ENCODE peak calls at places on chromosomes 1 and 21, in seven cellular contexts. C is mammary epithelial cell, I is adipocyte, Z is MM.1S, H is GM12878, F is neuronal stem cell, G is fibroblast of lung. V is an unnamed sample.

GRCh38 chr1:93629101-93630059 is 52.3 kb downstream of the BCAR3 start:
- DNase-seq in C (peak), I (peak), Z (peak), H (peak), F (peak), G (peak), V (no peak)

GRCh38 chr1:85661767-85662166 is 46.5 kb downstream of the ZNHIT6 start:
- DNase-seq in C (no peak), I (no peak), Z (no peak), H (no peak), F (no peak), G (no peak), V (no peak)

GRCh38 chr1:13783551-13783950 is 83.6 kb downstream of the PRDM2 start:
- DNase-seq in C (no peak), I (no peak), Z (no peak), H (no peak), F (no peak), G (no peak), V (no peak)

GRCh38 chr21:46048926-46049889 is 48.7 kb upstream of the COL6A2 start:
- DNase-seq in C (peak), I (peak), Z (no peak), H (no peak), F (no peak), G (peak), V (peak)

GRCh38 chr1:52601519-52601918 is 652 bp upstream of the GPX7 start:
- DNase-seq in C (no peak), I (no peak), Z (no peak), H (no peak), F (no peak), G (no peak), V (no peak)

GRCh38 chr1:89640440-89640839 is 7.5 kb downstream of the LRRC8C start:
- DNase-seq in C (no peak), I (no peak), Z (no peak), H (no peak), F (no peak), G (no peak), V (no peak)

GRCh38 chr21:45950740-45951515 is 30.6 kb upstream of the COL6A1 start:
- DNase-seq in C (peak), I (peak), Z (no peak), H (no peak), F (no peak), G (peak), V (no peak)

GRCh38 chr1:245715291-245715701 is 560.5 kb downstream of the KIF26B start:
- DNase-seq in C (peak), I (no peak), Z (no peak), H (no peak), F (no peak), G (no peak), V (no peak)

GRCh38 chr1:65209005-65209885 is 61.2 kb downstream of the AK4 start:
- DNase-seq in C (peak), I (peak), Z (no peak), H (no peak), F (no peak), G (peak), V (no peak)

GRCh38 chr1:12475947-12476346 is 142.1 kb downstream of the DHRS3 start:
- DNase-seq in C (no peak), I (no peak), Z (no peak), H (no peak), F (no peak), G (peak), V (no peak)

GRCh38 chr1:245605480-245606156 is 450.8 kb downstream of the KIF26B start:
- DNase-seq in C (peak), I (peak), Z (no peak), H (no peak), F (no peak), G (peak), V (no peak)

GRCh38 chr1:6454856-6455751 is 10.9 kb downstream of the TNFRSF25 start:
- DNase-seq in C (no peak), I (peak), Z (no peak), H (no peak), F (no peak), G (no peak), V (no peak)

GRCh38 chr1:54869173-54869851 is 17.7 kb downstream of the DHCR24 start:
- DNase-seq in C (no peak), I (no peak), Z (no peak), H (no peak), F (no peak), G (no peak), V (no peak)

GRCh38 chr1:2025491-2025981 is 6.4 kb downstream of the GABRD start:
- DNase-seq in C (no peak), I (no peak), Z (no peak), H (no peak), F (no peak), G (no peak), V (no peak)

GRCh38 chr1:91891486-91891885 is 5.5 kb upstream of the TGFBR3 start:
- DNase-seq in C (no peak), I (peak), Z (no peak), H (no peak), F (no peak), G (peak), V (no peak)

GRCh38 chr1:101257500-101258325 is 20.9 kb downstream of the S1PR1 start:
- DNase-seq in C (peak), I (no peak), Z (peak), H (peak), F (no peak), G (no peak), V (no peak)

GRCh38 chr1:65357291-65357960 is 48.1 kb downstream of the DNAJC6 start:
- DNase-seq in C (no peak), I (no peak), Z (no peak), H (no peak), F (no peak), G (no peak), V (no peak)

GRCh38 chr1:229272164-229273158 is 1.6 kb downstream of the RAB4A start:
- DNase-seq in C (no peak), I (peak), Z (no peak), H (no peak), F (no peak), G (no peak), V (no peak)

GRCh38 chr1:177858222-177858894 is 111.5 kb downstream of the SEC16B start:
- DNase-seq in C (no peak), I (peak), Z (no peak), H (no peak), F (no peak), G (peak), V (no peak)

GRCh38 chr1:156060937-156061636 is at the start of gene RAB25:
- DNase-seq in C (peak), I (no peak), Z (no peak), H (no peak), F (no peak), G (no peak), V (peak)

GRCh38 chr1:63322944-63323865 is 838 bp downstream of the FOXD3 start:
- DNase-seq in C (peak), I (no peak), Z (no peak), H (no peak), F (peak), G (peak), V (no peak)

GRCh38 chr1:205325334-205325884 is 3.9 kb upstream of the NUAK2 start:
- DNase-seq in C (peak), I (peak), Z (peak), H (peak), F (peak), G (peak), V (no peak)

GRCh38 chr1:44310006-44310405 is 45.1 kb downstream of the ERI3 start:
- DNase-seq in C (no peak), I (no peak), Z (no peak), H (no peak), F (no peak), G (no peak), V (no peak)

GRCh38 chr1:44303532-44303931 is 51.5 kb downstream of the ERI3 start:
- DNase-seq in C (no peak), I (no peak), Z (no peak), H (no peak), F (no peak), G (no peak), V (no peak)

GRCh38 chr1:44302557-44302956 is 52.5 kb downstream of the ERI3 start:
- DNase-seq in C (no peak), I (no peak), Z (no peak), H (no peak), F (no peak), G (no peak), V (no peak)

GRCh38 chr1:44300882-44301281 is 54.2 kb downstream of the ERI3 start:
- DNase-seq in C (no peak), I (no peak), Z (no peak), H (no peak), F (peak), G (no peak), V (no peak)

GRCh38 chr1:44305962-44306422 is 49.1 kb downstream of the ERI3 start:
- DNase-seq in C (no peak), I (no peak), Z (peak), H (no peak), F (no peak), G (no peak), V (no peak)
- H3K9ac ChIP-seq in C (no peak), I (no peak), Z (no peak), H (no peak), F (no peak), G (no peak), V (no peak)

DNA sequence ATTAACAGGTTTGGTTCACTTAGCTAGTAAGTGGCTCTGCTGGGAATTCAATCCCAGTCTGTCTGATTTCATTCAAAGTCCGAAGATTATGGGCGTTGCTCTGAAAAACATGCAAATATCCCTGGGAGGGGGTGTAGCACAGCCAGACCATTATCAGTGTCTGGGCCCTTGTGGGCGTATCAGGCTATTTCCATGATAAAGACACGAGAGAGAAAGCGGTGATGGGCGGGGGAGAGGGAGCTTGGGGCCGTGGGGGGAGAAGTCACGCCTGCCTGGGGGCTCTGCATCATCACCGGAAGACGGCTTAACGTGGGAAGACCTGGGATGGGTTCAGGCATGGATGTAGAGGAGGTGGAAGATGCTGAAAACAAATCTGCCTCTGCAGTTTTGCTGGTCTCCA is 25.8 kb downstream of the IL6R start:
- DNase-seq in C (peak), I (no peak), Z (no peak), H (no peak), F (no peak), G (no peak), V (no peak)
- H3K9ac ChIP-seq in C (peak), I (no peak), Z (no peak), H (no peak), F (no peak), G (peak), V (peak)

GRCh38 chr1:203481186-203481585 is 5.6 kb downstream of the PRELP start:
- DNase-seq in C (no peak), I (peak), Z (no peak), H (no peak), F (no peak), G (peak), V (no peak)

GRCh38 chr1:203488539-203488938 is 5.4 kb upstream of the OPTC start:
- DNase-seq in C (no peak), I (no peak), Z (no peak), H (no peak), F (no peak), G (no peak), V (no peak)

GRCh38 chr1:203491664-203492485 is 2.1 kb upstream of the OPTC start:
- DNase-seq in C (no peak), I (no peak), Z (no peak), H (no peak), F (no peak), G (no peak), V (no peak)

GRCh38 chr1:203490607-203491006 is 3.3 kb upstream of the OPTC start:
- DNase-seq in C (no peak), I (no peak), Z (no peak), H (no peak), F (no peak), G (no peak), V (no peak)

GRCh38 chr1:203486618-203487370 is 7.2 kb upstream of the OPTC start:
- DNase-seq in C (no peak), I (no peak), Z (no peak), H (no peak), F (no peak), G (peak), V (no peak)
- H3K9ac ChIP-seq in C (no peak), I (peak), Z (peak), H (no peak), F (peak), G (peak), V (no peak)

DNA sequence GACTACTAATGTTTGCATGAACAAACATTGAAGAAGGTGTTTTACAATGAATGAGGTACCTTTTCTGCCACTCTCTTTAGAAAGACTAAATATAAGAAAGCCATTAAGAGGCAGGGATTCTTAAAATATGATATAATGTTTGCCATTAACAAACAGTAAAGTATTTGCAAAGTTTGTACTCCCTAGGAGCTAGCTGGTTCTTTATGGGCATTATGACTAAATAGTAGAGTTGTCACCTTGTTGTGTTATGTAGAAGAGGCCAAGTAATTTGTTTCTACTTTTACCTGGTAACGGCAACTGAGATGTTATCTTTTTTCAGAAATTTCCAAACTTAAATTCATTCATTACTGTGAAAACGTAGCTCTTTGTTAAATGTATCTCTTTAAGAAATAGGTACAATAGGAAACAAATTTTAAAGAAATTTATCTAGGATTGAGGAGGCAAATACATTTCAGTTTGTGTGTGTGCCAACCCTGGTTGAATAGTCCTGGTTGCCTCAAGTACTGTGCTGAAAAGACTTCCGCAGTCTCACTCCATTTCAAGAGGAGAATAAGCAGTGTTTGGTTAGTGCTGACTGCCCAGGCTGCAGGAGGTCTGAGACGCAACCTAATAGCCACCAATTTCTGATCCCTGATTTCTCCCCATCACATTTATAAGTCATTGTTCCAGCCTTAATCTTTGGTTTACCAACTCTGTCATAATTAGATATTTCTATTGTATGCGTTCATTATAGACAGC is 52.1 kb downstream of the WDR3 start:
- DNase-seq in C (no peak), I (no peak), Z (no peak), H (no peak), F (no peak), G (no peak), V (no peak)
- H3K9ac ChIP-seq in C (no peak), I (no peak), Z (no peak), H (no peak), F (no peak), G (no peak), V (no peak)

DNA sequence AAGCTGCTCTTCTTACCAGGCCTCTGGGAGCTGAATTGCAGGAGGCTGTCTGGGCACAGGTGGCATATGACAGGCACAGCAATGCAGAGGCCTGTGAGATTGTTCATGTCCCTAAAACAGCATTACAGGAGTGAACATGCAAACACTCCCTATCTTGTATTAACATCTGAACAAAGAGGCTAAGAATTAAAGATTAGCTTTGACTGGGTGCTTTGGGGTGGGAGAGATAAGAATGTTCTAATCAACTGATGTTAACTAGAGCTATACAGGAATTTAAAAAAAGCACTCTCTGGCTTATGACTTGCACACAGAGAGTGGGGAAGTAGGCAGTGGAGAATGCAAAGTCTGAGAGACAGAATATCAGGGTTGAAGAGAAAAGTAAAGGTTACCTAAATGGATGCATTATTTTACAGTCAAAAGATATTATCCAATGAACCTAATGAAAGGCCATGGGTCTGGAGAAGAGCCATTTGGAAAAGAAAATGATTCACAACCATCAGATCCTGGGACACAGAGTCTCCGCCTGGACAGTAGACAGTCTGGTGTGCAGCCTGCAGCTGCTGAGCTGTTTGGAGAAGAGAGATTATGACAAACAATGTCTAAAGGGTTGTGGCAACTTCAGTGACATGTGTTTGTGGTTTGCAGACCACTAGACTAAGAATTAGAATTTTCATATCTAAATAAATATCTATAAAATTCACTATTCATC is 20.2 kb downstream of the DPT start:
- DNase-seq in C (no peak), I (no peak), Z (no peak), H (no peak), F (no peak), G (no peak), V (no peak)
- H3K9ac ChIP-seq in C (peak), I (peak), Z (no peak), H (no peak), F (no peak), G (no peak), V (no peak)

V was measured in keratinocyte.